ENCODE peak calls at places on chromosomes 5 and 9, in six cellular contexts. H is suprapubic skin, C is heart left ventricle, V is sigmoid colon, G is ovary, E is A549. X is an unnamed sample.

GRCh38 chr9:89312154-89312616 is 1.2 kb downstream of the CKS2 start:
- DNase-seq in V (no peak), G (no peak), C (no peak), H (no peak), E (peak; percentile 32), X (no peak)

GRCh38 chr5:60700347-60700815 is 415 bp upstream of the DEPDC1B start:
- DNase-seq in C (no peak), E (no peak), G (no peak), H (no peak), V (no peak), X (peak; percentile 13)

GRCh38 chr5:128408622-128409021 is 129.4 kb downstream of the FBN2 start:
- DNase-seq in E (no peak), H (no peak), C (no peak), G (no peak), V (no peak), X (no peak)

GRCh38 chr9:112520069-112520468 is 33.4 kb downstream of the KIAA1958 start:
- DNase-seq in G (no peak), V (no peak), H (no peak), E (no peak), C (no peak), X (no peak)

GRCh38 chr5:159456722-159457462 is 126.6 kb upstream of the IL12B start:
- DNase-seq in C (no peak), V (no peak), E (peak; percentile 35), H (no peak), G (no peak), X (no peak)

GRCh38 chr9:100082786-100083185 is 16.0 kb downstream of the ERP44 start:
- DNase-seq in C (no peak), H (no peak), G (no peak), E (no peak), V (no peak), X (no peak)

GRCh38 chr5:88269222-88269771 is 652 bp upstream of the TMEM161B start:
- DNase-seq in H (no peak), E (no peak), V (no peak), G (peak; percentile 13), C (no peak), X (no peak)

GRCh38 chr9:136274786-136275654 is 28.9 kb downstream of the CCDC187 start:
- DNase-seq in V (no peak), E (no peak), C (no peak), G (no peak), H (no peak), X (no peak)

GRCh38 chr9:7534211-7534935 is 265.2 kb downstream of the DMAC1 start:
- DNase-seq in C (no peak), H (no peak), V (no peak), G (no peak), E (no peak), X (no peak)

GRCh38 chr5:168596927-168597326 is 17.8 kb upstream of the PANK3 start:
- DNase-seq in E (no peak), C (no peak), H (no peak), G (no peak), V (no peak), X (no peak)

GRCh38 chr9:17761984-17762676 is 183.3 kb downstream of the SH3GL2 start:
- DNase-seq in V (no peak), H (no peak), E (no peak), G (no peak), C (no peak), X (no peak)

GRCh38 chr5:112485802-112486427 is 66.8 kb upstream of the EPB41L4A start:
- DNase-seq in E (no peak), H (no peak), V (no peak), C (no peak), G (no peak), X (no peak)
- H3K4me1 ChIP-seq in E (no peaks in the 10 kb centered on the region), H (no peaks in the 10 kb centered on the region), V (peaks cover 6% of the 10 kb centered on the region), C (no peaks in the 10 kb centered on the region), G (no peaks in the 10 kb centered on the region), X (no peaks in the 10 kb centered on the region)

GRCh38 chr5:42828661-42829060 is 17.0 kb upstream of the SELENOP start:
- DNase-seq in G (no peak), C (no peak), H (no peak), V (no peak), E (no peak), X (no peak)

GRCh38 chr5:42822558-42822957 is 10.9 kb upstream of the SELENOP start:
- DNase-seq in H (no peak), G (no peak), V (no peak), C (no peak), E (no peak), X (no peak)

GRCh38 chr5:42826757-42827156 is 15.1 kb upstream of the SELENOP start:
- DNase-seq in G (no peak), H (no peak), E (no peak), C (no peak), V (no peak), X (no peak)

GRCh38 chr5:42825422-42826148 is 13.9 kb upstream of the SELENOP start:
- DNase-seq in E (no peak), H (no peak), C (no peak), V (no peak), G (no peak), X (no peak)

GRCh38 chr5:42824347-42824976 is 12.8 kb upstream of the SELENOP start:
- DNase-seq in H (no peak), G (no peak), V (no peak), C (no peak), E (no peak), X (no peak)
- TF ChIP-seq POLR2A in H (no peak), G (no peak), V (no peak), C (no peak), E (no peak), X (no peak)

GRCh38 chr9:79403495-79403894 is 168.3 kb upstream of the TLE4 start:
- DNase-seq in C (no peak), G (no peak), H (no peak), V (no peak), E (no peak), X (no peak)
- TF ChIP-seq CTCF in C (no peak), G (no peak), H (no peak), V (no peak), E (no peak), X (no peak)

GRCh38 chr5:136007271-136007670 is 21.5 kb upstream of the TGFBI start:
- DNase-seq in E (no peak), C (no peak), H (no peak), G (no peak), V (no peak), X (no peak)
- H3K4me1 ChIP-seq in E (peaks cover 65% of the 10 kb centered on the region), C (peaks cover 3% of the 10 kb centered on the region), H (peaks cover 18% of the 10 kb centered on the region), G (no peaks in the 10 kb centered on the region), V (peaks cover 40% of the 10 kb centered on the region), X (peaks cover 10% of the 10 kb centered on the region)

GRCh38 chr9:92877531-92878430 is at the start of gene ZNF484:
- DNase-seq in V (peak; percentile 98), C (peak; percentile 96), G (peak; percentile 97), E (peak; percentile 99), H (peak; percentile 98), X (peak; percentile 97)
- TF ChIP-seq POLR2A in V (peak; percentile 19), C (no peak), G (no peak), E (no peak), H (no peak), X (no peak)

GRCh38 chr9:114380988-114381387 is 6.8 kb downstream of the AKNA start:
- DNase-seq in V (peak; percentile 60), H (no peak), C (no peak), E (no peak), G (no peak), X (no peak)

GRCh38 chr9:114383866-114384231 is 3.9 kb downstream of the AKNA start:
- DNase-seq in V (no peak), E (no peak), G (no peak), H (no peak), C (no peak), X (no peak)

GRCh38 chr9:114385412-114386181 is 2.2 kb downstream of the AKNA start:
- DNase-seq in H (peak; percentile 89), G (peak; percentile 71), E (peak; percentile 24), C (peak; percentile 66), V (peak; percentile 89), X (peak; percentile 83)

GRCh38 chr9:114384836-114385411 is 2.9 kb downstream of the AKNA start:
- DNase-seq in G (no peak), E (no peak), V (no peak), C (no peak), H (no peak), X (no peak)

DNA sequence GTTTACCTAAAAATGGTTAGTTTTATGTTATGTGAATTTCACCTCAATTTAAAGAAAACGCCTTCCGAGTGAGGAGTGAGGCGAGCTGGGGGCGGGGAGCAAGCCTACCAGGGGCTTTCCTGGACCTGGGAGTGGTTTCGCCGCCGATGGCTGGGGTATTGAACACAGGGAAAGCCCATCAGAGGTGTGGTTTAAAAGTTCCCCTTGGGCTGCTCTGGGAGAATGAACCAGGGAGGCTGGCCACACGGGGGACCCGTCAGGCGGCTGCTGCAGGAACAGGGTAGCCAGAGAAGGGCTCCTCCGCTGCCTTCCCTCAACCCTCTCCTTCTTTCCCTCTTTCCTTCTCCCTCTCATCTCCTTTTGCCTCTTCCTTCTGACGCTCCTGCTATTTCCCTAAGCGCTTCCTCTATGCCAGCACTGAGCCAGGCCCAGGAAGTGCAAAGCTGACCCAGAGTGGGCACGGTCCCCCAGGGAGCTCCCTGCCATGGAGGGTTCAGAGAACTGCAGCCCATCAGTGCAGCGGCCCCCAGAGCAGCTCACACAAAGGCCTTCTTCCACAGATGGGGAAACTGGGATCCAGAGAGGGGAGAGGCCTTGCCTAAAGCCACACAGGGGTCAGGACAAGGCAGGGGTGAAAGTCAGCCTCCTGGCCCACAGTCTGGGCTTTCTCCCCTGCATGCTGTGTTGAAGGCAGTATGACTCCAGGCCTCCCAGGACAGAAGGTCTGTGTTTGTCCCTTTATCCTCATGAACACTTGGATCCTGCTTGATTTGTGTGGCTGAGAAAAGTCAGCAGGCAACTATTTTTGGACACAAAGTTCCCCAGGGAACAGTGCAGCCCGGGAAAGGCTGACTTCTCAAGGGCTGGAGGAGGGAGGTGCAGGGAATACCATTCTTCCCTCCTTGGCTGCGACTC is 4.6 kb downstream of the AKNA start:
- DNase-seq in E (no peak), H (no peak), G (peak; percentile 59), C (peak; percentile 66), V (peak; percentile 83), X (peak; percentile 60)
- TF ChIP-seq CTCF in E (no peak), H (no peak), G (no peak), C (no peak), V (no peak), X (no peak)

X was measured in uterus.